ENCODE peak calls at places on chromosomes 16 and 17, in nine cellular contexts. O, C, G, K, J, U, L, P and W are unnamed samples.

GRCh38 chr17:76517638-76518038 is 16.4 kb upstream of the RHBDF2 start:
- DNase-seq in O (no peak), G (peak), J (no peak), K (no peak), C (no peak), L (no peak), P (no peak), U (no peak), W (no peak)

GRCh38 chr17:55295411-55296170 is 30.8 kb downstream of the HLF start:
- DNase-seq in G (peak), K (peak), C (peak), J (peak), L (no peak), O (peak), U (peak), P (peak), W (no peak)

GRCh38 chr16:10126686-10127085 is 55.5 kb downstream of the GRIN2A start:
- DNase-seq in O (no peak), L (no peak), G (no peak), K (peak), J (no peak), U (peak), P (no peak), C (no peak), W (no peak)

GRCh38 chr17:13688716-13689115 is 87.0 kb upstream of the HS3ST3A1 start:
- DNase-seq in U (no peak), G (no peak), O (no peak), L (no peak), K (no peak), P (no peak), J (no peak), C (no peak), W (no peak)

GRCh38 chr16:27245276-27246231 is 23.0 kb downstream of the NSMCE1 start:
- DNase-seq in O (peak), G (peak), J (peak), U (peak), K (peak), L (no peak), P (no peak), C (no peak), W (no peak)

GRCh38 chr16:1470543-1471251 is 4.1 kb downstream of the CLCN7 start:
- DNase-seq in L (no peak), U (peak), G (no peak), O (no peak), P (no peak), K (no peak), J (peak), C (peak), W (no peak)

GRCh38 chr17:77214743-77215142 is 74.0 kb downstream of the SEC14L1 start:
- DNase-seq in O (no peak), P (no peak), L (no peak), J (no peak), U (peak), G (peak), K (peak), C (peak), W (no peak)

GRCh38 chr16:59224426-59224825 is 490.3 kb upstream of the GOT2 start:
- DNase-seq in L (no peak), K (no peak), C (no peak), J (no peak), O (no peak), U (no peak), P (no peak), G (no peak), W (no peak)

GRCh38 chr17:32899240-32900013 is 22.5 kb upstream of the MYO1D start:
- DNase-seq in L (no peak), K (no peak), P (no peak), O (no peak), G (no peak), C (no peak), U (no peak), J (no peak), W (no peak)

GRCh38 chr16:47574091-47575054 is 113.2 kb downstream of the PHKB start:
- DNase-seq in L (no peak), C (no peak), K (peak), P (no peak), J (peak), O (no peak), U (peak), G (peak), W (no peak)

GRCh38 chr17:66260265-66260664 is 31.1 kb upstream of the APOH start:
- DNase-seq in J (no peak), K (no peak), L (no peak), P (no peak), G (no peak), U (no peak), O (no peak), C (no peak), W (no peak)

GRCh38 chr17:55116440-55116914 is 147.9 kb downstream of the STXBP4 start:
- DNase-seq in K (no peak), U (no peak), G (no peak), L (no peak), J (no peak), P (no peak), C (no peak), O (no peak), W (no peak)

GRCh38 chr16:72072514-72073342 is 9.7 kb downstream of the HPR start:
- DNase-seq in O (no peak), P (no peak), C (no peak), G (no peak), L (no peak), K (no peak), J (no peak), U (no peak), W (no peak)

GRCh38 chr16:46629331-46629843 is 8.2 kb upstream of the SHCBP1 start:
- DNase-seq in O (no peak), G (peak), J (no peak), P (no peak), K (peak), C (no peak), L (no peak), U (peak), W (no peak)